ENCODE peak calls at places on chromosomes 3 and 15, in four cellular contexts. One of them, this sample, is unnamed.

GRCh38 chr15:81292516-81293001 is 31.4 kb downstream of the STARD5 start:
- ATAC-seq in A549: no peak
- ATAC-seq in GM12878: peak; percentile 66
- ATAC-seq in HepG2: no peak
- ATAC-seq in this sample: no peak

GRCh38 chr3:136385457-136385856 is 135.3 kb downstream of the PCCB start:
- ATAC-seq in A549: no peak
- ATAC-seq in GM12878: peak; percentile 98
- ATAC-seq in HepG2: no peak
- ATAC-seq in this sample: no peak

GRCh38 chr3:42823351-42823750 is 14.1 kb downstream of the ACKR2 start:
- ATAC-seq in A549: no peak
- ATAC-seq in GM12878: no peak
- ATAC-seq in HepG2: peak; percentile 59
- ATAC-seq in this sample: no peak

GRCh38 chr3:50183755-50184154 is 7.7 kb upstream of the GNAT1 start:
- ATAC-seq in A549: no peak
- ATAC-seq in GM12878: no peak
- ATAC-seq in HepG2: no peak
- ATAC-seq in this sample: no peak

GRCh38 chr3:30738605-30739004 is 132.2 kb downstream of the TGFBR2 start:
- ATAC-seq in A549: no peak
- ATAC-seq in GM12878: no peak
- ATAC-seq in HepG2: no peak
- ATAC-seq in this sample: no peak

GRCh38 chr3:76134166-76134565 is 348.8 kb upstream of the ZNF717 start:
- ATAC-seq in A549: no peak
- ATAC-seq in GM12878: no peak
- ATAC-seq in HepG2: no peak
- ATAC-seq in this sample: no peak

GRCh38 chr3:72657666-72658065 is 190.6 kb downstream of the SHQ1 start:
- ATAC-seq in A549: no peak
- ATAC-seq in GM12878: peak; percentile 90
- ATAC-seq in HepG2: peak; percentile 65
- ATAC-seq in this sample: no peak

GRCh38 chr3:13479332-13479581 is 849 bp upstream of the HDAC11 start:
- ATAC-seq in A549: peak; percentile 27
- ATAC-seq in GM12878: peak; percentile 25
- ATAC-seq in HepG2: peak; percentile 51
- ATAC-seq in this sample: peak; percentile 23

GRCh38 chr15:72892986-72893385 is 109.4 kb upstream of the ADPGK start:
- ATAC-seq in A549: no peak
- ATAC-seq in GM12878: no peak
- ATAC-seq in HepG2: no peak
- ATAC-seq in this sample: no peak

GRCh38 chr3:134143828-134144390 is 106.8 kb downstream of the RYK start:
- ATAC-seq in A549: no peak
- ATAC-seq in GM12878: no peak
- ATAC-seq in HepG2: peak; percentile 64
- ATAC-seq in this sample: no peak

GRCh38 chr15:74799255-74799842 is 13.3 kb upstream of the LMAN1L start:
- ATAC-seq in A549: no peak
- ATAC-seq in GM12878: peak; percentile 29
- ATAC-seq in HepG2: no peak
- ATAC-seq in this sample: no peak

GRCh38 chr15:42285042-42285441 is 11.8 kb upstream of the TMEM87A start:
- ATAC-seq in A549: no peak
- ATAC-seq in GM12878: no peak
- ATAC-seq in HepG2: no peak
- ATAC-seq in this sample: no peak

GRCh38 chr3:122084795-122085194 is 29.6 kb downstream of the CD86 start:
- ATAC-seq in A549: no peak
- ATAC-seq in GM12878: no peak
- ATAC-seq in HepG2: no peak
- ATAC-seq in this sample: no peak

GRCh38 chr3:151770941-151771340 is 37.2 kb downstream of the AADACL2 start:
- ATAC-seq in A549: peak; percentile 44
- ATAC-seq in GM12878: no peak
- ATAC-seq in HepG2: peak; percentile 88
- ATAC-seq in this sample: peak; percentile 79

GRCh38 chr3:30518201-30518864 is 88.1 kb upstream of the TGFBR2 start:
- ATAC-seq in A549: peak; percentile 50
- ATAC-seq in GM12878: no peak
- ATAC-seq in HepG2: peak; percentile 67
- ATAC-seq in this sample: peak; percentile 95

GRCh38 chr3:3065876-3066275 is 44.3 kb downstream of the IL5RA start:
- ATAC-seq in A549: peak; percentile 78
- ATAC-seq in GM12878: no peak
- ATAC-seq in HepG2: no peak
- ATAC-seq in this sample: no peak

GRCh38 chr3:39024497-39024896 is 27.2 kb downstream of the SCN11A start:
- ATAC-seq in A549: no peak
- ATAC-seq in GM12878: no peak
- ATAC-seq in HepG2: no peak
- ATAC-seq in this sample: no peak

GRCh38 chr3:52217409-52217805 is 8.0 kb downstream of the TLR9 start:
- ATAC-seq in A549: no peak
- ATAC-seq in GM12878: no peak
- ATAC-seq in HepG2: no peak
- ATAC-seq in this sample: no peak

GRCh38 chr3:136141891-136142290 is 54.2 kb downstream of the MSL2 start:
- ATAC-seq in A549: no peak
- ATAC-seq in GM12878: no peak
- ATAC-seq in HepG2: peak; percentile 23
- ATAC-seq in this sample: no peak

GRCh38 chr3:184641430-184641829 is 70.4 kb downstream of the MAGEF1 start:
- ATAC-seq in A549: no peak
- ATAC-seq in GM12878: no peak
- ATAC-seq in HepG2: no peak
- ATAC-seq in this sample: no peak

GRCh38 chr15:82648257-82649103 is 1.3 kb upstream of the CPEB1 start:
- ATAC-seq in A549: no peak
- ATAC-seq in GM12878: no peak
- ATAC-seq in HepG2: no peak
- ATAC-seq in this sample: no peak

GRCh38 chr15:90037961-90038633 is 37.0 kb downstream of the ZNF710 start:
- ATAC-seq in A549: no peak
- ATAC-seq in GM12878: peak; percentile 87
- ATAC-seq in HepG2: no peak
- ATAC-seq in this sample: no peak

GRCh38 chr3:52305926-52306325 is 10.2 kb upstream of the DNAH1 start:
- ATAC-seq in A549: no peak
- ATAC-seq in GM12878: no peak
- ATAC-seq in HepG2: no peak
- ATAC-seq in this sample: no peak

GRCh38 chr3:124845406-124845805 is 41.8 kb downstream of the ITGB5 start:
- ATAC-seq in A549: peak; percentile 83
- ATAC-seq in GM12878: no peak
- ATAC-seq in HepG2: no peak
- ATAC-seq in this sample: peak; percentile 88

DNA sequence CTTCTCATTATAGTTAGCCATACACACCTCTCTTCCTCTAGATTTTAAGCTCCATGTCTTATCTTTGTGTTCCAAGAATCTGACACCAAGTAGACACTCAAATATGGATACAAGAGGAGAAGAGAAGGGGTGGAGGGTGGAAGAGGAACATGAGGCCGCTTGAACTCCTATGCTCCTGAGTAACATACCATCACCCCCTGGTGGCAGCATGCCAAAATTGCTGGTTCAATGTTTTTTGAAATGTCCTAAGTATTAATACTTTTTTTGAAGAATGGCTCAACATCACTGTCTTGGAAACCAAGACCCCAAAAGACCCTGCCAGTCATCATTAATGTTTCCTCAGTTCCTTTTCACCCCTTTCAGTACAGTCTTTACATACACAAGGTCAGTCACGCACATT is 71.8 kb upstream of the HACD2 start:
- ATAC-seq in A549: no peak
- ATAC-seq in GM12878: no peak
- ATAC-seq in HepG2: no peak
- ATAC-seq in this sample: no peak
- H3K4me1 ChIP-seq in A549: peaks cover 15% of the 10 kb centered on the region
- H3K4me1 ChIP-seq in GM12878: no peaks in the 10 kb centered on the region
- H3K4me1 ChIP-seq in HepG2: peaks cover 21% of the 10 kb centered on the region
- H3K4me1 ChIP-seq in this sample: peaks cover 54% of the 10 kb centered on the region

GRCh38 chr15:25054329-25054728 is 99.5 kb downstream of the SNRPN start:
- ATAC-seq in A549: no peak
- ATAC-seq in GM12878: no peak
- ATAC-seq in HepG2: no peak
- ATAC-seq in this sample: no peak
- H3K9me3 ChIP-seq in A549: peaks cover 68% of the 10 kb centered on the region
- H3K9me3 ChIP-seq in GM12878: peaks cover 60% of the 10 kb centered on the region
- H3K9me3 ChIP-seq in HepG2: peaks cover 100% of the 10 kb centered on the region
- H3K9me3 ChIP-seq in this sample: peaks cover 100% of the 10 kb centered on the region

GRCh38 chr15:69595009-69595825 is 142.6 kb downstream of the RPLP1 start:
- ATAC-seq in A549: peak; percentile 55
- ATAC-seq in GM12878: no peak
- ATAC-seq in HepG2: no peak
- ATAC-seq in this sample: peak; percentile 75
- TF ChIP-seq EP300 in A549: no peak
- TF ChIP-seq EP300 in GM12878: no peak
- TF ChIP-seq EP300 in HepG2: no peak
- TF ChIP-seq EP300 in this sample: no peak

DNA sequence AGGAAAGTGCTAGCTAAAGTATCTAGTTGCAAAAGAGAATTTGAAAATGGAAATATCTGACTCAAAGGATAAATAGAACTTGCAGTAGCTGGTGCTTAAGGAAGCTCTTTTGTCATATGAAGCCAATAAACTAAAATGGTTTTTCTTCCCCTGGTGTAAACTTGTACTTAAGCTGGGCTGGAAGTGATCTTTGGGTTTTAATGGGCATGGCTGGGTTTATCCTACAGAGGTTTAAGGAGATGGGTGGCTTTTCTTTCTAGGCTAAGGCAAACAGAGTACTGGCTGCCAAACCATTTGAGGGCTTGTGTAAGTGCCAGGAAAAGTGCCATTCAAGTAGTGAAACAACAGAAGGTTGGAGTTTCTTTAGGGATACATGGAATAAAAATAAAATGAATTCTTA is 12.1 kb upstream of the UTS2B start:
- ATAC-seq in A549: no peak
- ATAC-seq in GM12878: no peak
- ATAC-seq in HepG2: no peak
- ATAC-seq in this sample: no peak
- H3K4me1 ChIP-seq in A549: peaks cover 40% of the 10 kb centered on the region
- H3K4me1 ChIP-seq in GM12878: peaks cover 3% of the 10 kb centered on the region
- H3K4me1 ChIP-seq in HepG2: peaks cover 65% of the 10 kb centered on the region
- H3K4me1 ChIP-seq in this sample: peaks cover 100% of the 10 kb centered on the region

GRCh38 chr15:99729920-99730319 is 3.3 kb downstream of the LYSMD4 start:
- ATAC-seq in A549: no peak
- ATAC-seq in GM12878: no peak
- ATAC-seq in HepG2: no peak
- ATAC-seq in this sample: no peak

GRCh38 chr15:99727733-99728132 is 5.5 kb downstream of the LYSMD4 start:
- ATAC-seq in A549: no peak
- ATAC-seq in GM12878: no peak
- ATAC-seq in HepG2: no peak
- ATAC-seq in this sample: no peak

GRCh38 chr15:99727330-99727729 is 5.9 kb downstream of the LYSMD4 start:
- ATAC-seq in A549: no peak
- ATAC-seq in GM12878: no peak
- ATAC-seq in HepG2: no peak
- ATAC-seq in this sample: no peak

GRCh38 chr15:99729327-99729726 is 3.9 kb downstream of the LYSMD4 start:
- ATAC-seq in A549: no peak
- ATAC-seq in GM12878: no peak
- ATAC-seq in HepG2: no peak
- ATAC-seq in this sample: no peak

GRCh38 chr15:99726333-99726732 is 6.9 kb downstream of the LYSMD4 start:
- ATAC-seq in A549: no peak
- ATAC-seq in GM12878: no peak
- ATAC-seq in HepG2: no peak
- ATAC-seq in this sample: no peak
- H3K9me3 ChIP-seq in A549: no peaks in the 10 kb centered on the region
- H3K9me3 ChIP-seq in GM12878: no peaks in the 10 kb centered on the region
- H3K9me3 ChIP-seq in HepG2: no peaks in the 10 kb centered on the region
- H3K9me3 ChIP-seq in this sample: no peaks in the 10 kb centered on the region

DNA sequence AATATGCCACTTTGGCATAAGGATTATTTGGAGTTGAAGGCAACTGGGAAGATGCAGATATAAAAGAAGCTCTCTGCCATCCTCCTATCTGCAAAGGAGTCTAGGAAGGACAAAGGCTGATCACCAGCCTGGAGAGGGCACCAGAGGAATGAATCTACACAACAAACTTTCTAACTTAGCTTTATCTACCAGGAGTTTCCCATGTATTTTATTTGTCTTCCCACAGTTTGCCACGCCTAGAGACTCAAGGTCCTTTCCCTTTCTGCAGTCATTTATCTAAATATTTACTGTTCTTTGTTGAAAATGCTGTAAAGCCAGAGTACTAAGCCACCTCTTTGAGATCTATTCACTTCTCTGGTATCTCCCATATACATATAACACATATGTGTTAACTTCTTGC is 32.2 kb downstream of the GPR176 start:
- ATAC-seq in A549: peak; percentile 81
- ATAC-seq in GM12878: peak; percentile 75
- ATAC-seq in HepG2: peak; percentile 94
- ATAC-seq in this sample: no peak
- TF ChIP-seq EP300 in A549: no peak
- TF ChIP-seq EP300 in GM12878: no peak
- TF ChIP-seq EP300 in HepG2: no peak
- TF ChIP-seq EP300 in this sample: no peak